ENCODE peak calls at places on chromosome 21, in six cellular contexts. U, P, M, D, T and Z are unnamed samples.

GRCh38 chr21:25772680-25773079 is 37.9 kb downstream of the GABPA start:
- DNase-seq in U (no peak), M (no peak), T (no peak), P (no peak), D (no peak), Z (no peak)

GRCh38 chr21:38769253-38769780 is 36.4 kb upstream of the ETS2 start:
- DNase-seq in P (no peak), T (no peak), U (peak), D (no peak), M (no peak), Z (no peak)

GRCh38 chr21:33433425-33434114 is 30.4 kb downstream of the IFNGR2 start:
- DNase-seq in M (no peak), T (no peak), D (no peak), U (no peak), P (no peak), Z (no peak)

GRCh38 chr21:32726742-32727477 is 903 bp downstream of the SYNJ1 start:
- DNase-seq in M (no peak), P (peak), U (peak), D (peak), T (no peak), Z (no peak)

GRCh38 chr21:31985398-31985797 is 112.6 kb downstream of the HUNK start:
- DNase-seq in D (no peak), U (no peak), M (no peak), P (no peak), T (no peak), Z (no peak)

GRCh38 chr21:30415993-30416392 is 9.7 kb downstream of the KRTAP13-3 start:
- DNase-seq in P (no peak), M (no peak), T (no peak), U (no peak), D (no peak), Z (no peak)

GRCh38 chr21:25127811-25128210 is 479.5 kb downstream of the MRPL39 start:
- DNase-seq in D (no peak), U (no peak), M (no peak), P (no peak), T (no peak), Z (no peak)

GRCh38 chr21:40291560-40291959 is 424.3 kb downstream of the PCP4 start:
- DNase-seq in M (no peak), U (no peak), T (no peak), P (no peak), D (no peak), Z (no peak)

GRCh38 chr21:33205476-33205875 is 24.3 kb upstream of the IFNAR2 start:
- DNase-seq in T (no peak), M (no peak), D (no peak), P (no peak), U (no peak), Z (no peak)

GRCh38 chr21:44281801-44282200 is 3.9 kb upstream of the AIRE start:
- DNase-seq in P (no peak), D (no peak), U (no peak), T (no peak), M (peak), Z (no peak)

GRCh38 chr21:44533121-44533890 is 6.7 kb downstream of the KRTAP10-1 start:
- DNase-seq in T (no peak), U (no peak), P (no peak), D (no peak), M (peak), Z (no peak)

GRCh38 chr21:44751799-44752636 is 40.6 kb upstream of the TSPEAR start:
- DNase-seq in P (no peak), M (no peak), T (no peak), U (no peak), D (no peak), Z (no peak)

GRCh38 chr21:44084496-44085241 is 22.5 kb upstream of the PWP2 start:
- DNase-seq in U (no peak), P (peak), M (no peak), T (no peak), D (no peak), Z (peak)

GRCh38 chr21:33325222-33326067 is 675 bp downstream of the IFNAR1 start:
- DNase-seq in U (peak), D (peak), M (peak), P (peak), T (peak), Z (peak)

GRCh38 chr21:24225432-24225831 is 1381.8 kb downstream of the MRPL39 start:
- DNase-seq in U (peak), D (no peak), T (no peak), M (no peak), P (no peak), Z (no peak)

GRCh38 chr21:32096411-32096810 is 182.4 kb downstream of the MIS18A start:
- DNase-seq in U (no peak), T (no peak), D (peak), M (no peak), P (no peak), Z (no peak)

GRCh38 chr21:46098303-46099141 is 610 bp downstream of the COL6A2 start:
- DNase-seq in D (no peak), T (no peak), U (no peak), P (peak), M (peak), Z (peak)

GRCh38 chr21:45219517-45219916 is 68.2 kb downstream of the POFUT2 start:
- DNase-seq in M (no peak), D (no peak), P (no peak), U (no peak), T (no peak), Z (no peak)

GRCh38 chr21:34883501-34884271 is 165.4 kb downstream of the RUNX1 start:
- DNase-seq in T (no peak), D (no peak), M (no peak), P (no peak), U (peak), Z (no peak)

GRCh38 chr21:42179316-42179715 is 39.6 kb upstream of the ABCG1 start:
- DNase-seq in D (no peak), P (no peak), T (no peak), M (no peak), U (no peak), Z (no peak)

GRCh38 chr21:42182713-42183371 is 36.1 kb upstream of the ABCG1 start:
- DNase-seq in P (no peak), U (no peak), T (no peak), M (no peak), D (no peak), Z (no peak)

GRCh38 chr21:42186591-42186990 is 32.3 kb upstream of the ABCG1 start:
- DNase-seq in U (no peak), D (no peak), P (no peak), M (no peak), T (no peak), Z (no peak)

GRCh38 chr21:42187976-42188653 is 30.8 kb upstream of the ABCG1 start:
- DNase-seq in D (no peak), U (no peak), P (no peak), T (no peak), M (peak), Z (no peak)

GRCh38 chr21:42183374-42184266 is 35.3 kb upstream of the ABCG1 start:
- DNase-seq in T (no peak), M (no peak), D (no peak), P (no peak), U (no peak), Z (no peak)
- H3K27ac ChIP-seq in T (no peak), M (no peak), D (no peak), P (no peak), U (no peak), Z (no peak)

GRCh38 chr21:28235169-28235892 is 757.3 kb downstream of the LTN1 start:
- DNase-seq in P (no peak), D (no peak), U (no peak), T (no peak), M (no peak), Z (no peak)
- TF ChIP-seq CTCF in P (no peak), D (no peak), U (peak), T (no peak), M (no peak), Z (no peak)

GRCh38 chr21:37267269-37268185 is at the start of gene VPS26C:
- DNase-seq in P (peak), T (peak), U (peak), M (peak), D (peak), Z (peak)

GRCh38 chr21:37270576-37271365 is 3.6 kb upstream of the VPS26C start:
- DNase-seq in P (no peak), T (no peak), U (no peak), M (no peak), D (no peak), Z (no peak)

GRCh38 chr21:37266515-37267221 is 466 bp downstream of the VPS26C start:
- DNase-seq in D (no peak), U (peak), M (peak), P (no peak), T (no peak), Z (no peak)

GRCh38 chr21:37269481-37269880 is 2.3 kb upstream of the VPS26C start:
- DNase-seq in U (no peak), M (no peak), T (no peak), D (no peak), P (no peak), Z (no peak)

GRCh38 chr21:37268186-37268503 is 1.0 kb upstream of the VPS26C start:
- DNase-seq in D (no peak), T (no peak), P (no peak), M (no peak), U (no peak), Z (no peak)
- H3K4me3 ChIP-seq in D (peak), T (peak), P (peak), M (peak), U (peak), Z (peak)

GRCh38 chr21:15592271-15592860 is 137.4 kb upstream of the USP25 start:
- DNase-seq in D (peak), P (no peak), U (peak), M (no peak), T (no peak), Z (no peak)

GRCh38 chr21:15592957-15593356 is 136.8 kb upstream of the USP25 start:
- DNase-seq in T (no peak), P (no peak), M (no peak), D (no peak), U (no peak), Z (no peak)
- H3K27ac ChIP-seq in T (no peak), P (no peak), M (no peak), D (no peak), U (no peak), Z (no peak)